ENCODE peak calls at places on chromosomes 4 and X, in eight cellular contexts. W, M, J, T, Z, Y, K and C are unnamed samples.

GRCh38 chrX:111914398-111915092 is 38.6 kb downstream of the TRPC5OS start:
- DNase-seq in W (no peak), M (peak; percentile 34), J (no peak), T (no peak), Z (peak; percentile 5), Y (no peak), K (no peak), C (no peak)

GRCh38 chr4:88097301-88097700 is 61.1 kb downstream of the ABCG2 start:
- DNase-seq in W (no peak), M (no peak), J (no peak), T (no peak), Z (no peak), Y (peak; percentile 22), K (no peak), C (no peak)

GRCh38 chr4:13540446-13541175 is 3.7 kb downstream of the NKX3-2 start:
- DNase-seq in W (no peak), M (no peak), J (no peak), T (no peak), Z (no peak), Y (peak; percentile 2), K (no peak), C (peak; percentile 1)

GRCh38 chr4:29540439-29541102 is 1179.6 kb upstream of the PCDH7 start:
- DNase-seq in W (no peak), M (no peak), J (no peak), T (no peak), Z (no peak), Y (no peak), K (no peak), C (no peak)

GRCh38 chr4:140330311-140330900 is 43.0 kb upstream of the SCOC start:
- DNase-seq in W (no peak), M (peak; percentile 46), J (peak; percentile 69), T (no peak), Z (peak; percentile 73), Y (peak; percentile 40), K (peak; percentile 18), C (peak; percentile 61)

GRCh38 chrX:110396777-110397176 is 38.1 kb downstream of the RTL9 start:
- DNase-seq in W (no peak), M (no peak), J (no peak), T (no peak), Z (no peak), Y (no peak), K (no peak), C (no peak)

GRCh38 chr4:30434656-30435055 is 285.5 kb upstream of the PCDH7 start:
- DNase-seq in W (no peak), M (no peak), J (no peak), T (no peak), Z (no peak), Y (no peak), K (no peak), C (no peak)

GRCh38 chr4:137535718-137536117 is 3.4 kb upstream of the PCDH18 start:
- DNase-seq in W (no peak), M (no peak), J (no peak), T (no peak), Z (no peak), Y (no peak), K (no peak), C (no peak)

GRCh38 chr4:37890501-37891220 is at the start of gene TBC1D1:
- DNase-seq in W (peak; percentile 18), M (peak; percentile 30), J (peak; percentile 61), T (peak; percentile 65), Z (peak; percentile 23), Y (no peak), K (no peak), C (peak; percentile 66)

GRCh38 chr4:127244515-127244914 is 388.2 kb upstream of the INTU start:
- DNase-seq in W (no peak), M (no peak), J (no peak), T (no peak), Z (no peak), Y (no peak), K (no peak), C (no peak)

GRCh38 chr4:2251795-2252529 is 9.9 kb downstream of the MXD4 start:
- DNase-seq in W (no peak), M (no peak), J (no peak), T (no peak), Z (no peak), Y (no peak), K (no peak), C (no peak)

GRCh38 chr4:70759126-70759525 is 37.4 kb downstream of the RUFY3 start:
- DNase-seq in W (no peak), M (no peak), J (no peak), T (no peak), Z (no peak), Y (no peak), K (no peak), C (no peak)

GRCh38 chr4:41384992-41385391 is 128.3 kb downstream of the UCHL1 start:
- DNase-seq in W (no peak), M (no peak), J (no peak), T (no peak), Z (peak; percentile 75), Y (no peak), K (no peak), C (peak; percentile 39)

GRCh38 chr4:620201-620600 is 5.2 kb upstream of the PDE6B start:
- DNase-seq in W (no peak), M (no peak), J (no peak), T (peak; percentile 27), Z (no peak), Y (no peak), K (no peak), C (no peak)

GRCh38 chrX:122913134-122913533 is 270.9 kb upstream of the GRIA3 start:
- DNase-seq in W (no peak), M (no peak), J (no peak), T (no peak), Z (no peak), Y (no peak), K (no peak), C (no peak)

GRCh38 chr4:1375051-1375721 is 28.2 kb downstream of the UVSSA start:
- DNase-seq in W (no peak), M (no peak), J (no peak), T (no peak), Z (no peak), Y (no peak), K (no peak), C (no peak)

GRCh38 chr4:17286737-17287460 is 225.0 kb downstream of the QDPR start:
- DNase-seq in W (no peak), M (no peak), J (no peak), T (no peak), Z (no peak), Y (no peak), K (no peak), C (peak; percentile 77)

GRCh38 chr4:164224871-164225270 is 529.1 kb upstream of the SMIM31 start:
- DNase-seq in W (no peak), M (no peak), J (no peak), T (no peak), Z (no peak), Y (no peak), K (no peak), C (no peak)

GRCh38 chr4:145956288-145956890 is 17.8 kb upstream of the ZNF827 start:
- DNase-seq in W (no peak), M (peak; percentile 64), J (peak; percentile 92), T (no peak), Z (peak; percentile 20), Y (peak; percentile 52), K (peak; percentile 40), C (peak; percentile 62)